ENCODE peak calls at places on chromosomes 4 and X, in nine cellular contexts. P is foreskin fibroblast; B is lung microvascular endothelial cell; X is RKO; Q is NCI-H1092 treated with DMSO at 0.1 percent for 48 hours; E is activated T-helper 1 cell treated with anti-CD3 and anti-CD28 coated beads, Interleukin-2, amount 50 U/mL, for 16 hours; S is AG09319; M is substantia nigra; W is upper lobe of right lung. I is an unnamed sample.

GRCh38 chr4:103996059-103996458 is 276.3 kb upstream of the TACR3 start:
- DNase-seq in P (no peak), B (no peak), X (peak), Q (peak), E (no peak), S (no peak), M (no peak), W (no peak), I (no peak)

GRCh38 chr4:15665738-15666365 is 10.7 kb upstream of the FBXL5 start:
- DNase-seq in P (peak), B (no peak), X (peak), Q (no peak), E (no peak), S (no peak), M (no peak), W (no peak), I (no peak)

GRCh38 chr4:2262944-2263250 is 988 bp upstream of the MXD4 start:
- DNase-seq in P (no peak), B (no peak), X (no peak), Q (no peak), E (no peak), S (no peak), M (no peak), W (no peak), I (no peak)

GRCh38 chrX:135081695-135082094 is 29.8 kb upstream of the RTL8A start:
- DNase-seq in P (no peak), B (no peak), X (no peak), Q (no peak), E (no peak), S (no peak), M (no peak), W (no peak), I (no peak)

GRCh38 chr4:183589710-183590109 is 69.3 kb downstream of the RWDD4 start:
- DNase-seq in P (peak), B (no peak), X (no peak), Q (no peak), E (no peak), S (no peak), M (no peak), W (no peak), I (no peak)

GRCh38 chr4:89492476-89493110 is 185.0 kb upstream of the GPRIN3 start:
- DNase-seq in P (peak), B (peak), X (peak), Q (no peak), E (no peak), S (no peak), M (no peak), W (no peak), I (no peak)

GRCh38 chr4:74534936-74535335 is 90.0 kb downstream of the AREG start:
- DNase-seq in P (peak), B (no peak), X (no peak), Q (no peak), E (no peak), S (no peak), M (no peak), W (no peak), I (no peak)

GRCh38 chr4:17367201-17367600 is 144.7 kb downstream of the QDPR start:
- DNase-seq in P (no peak), B (no peak), X (no peak), Q (no peak), E (no peak), S (no peak), M (no peak), W (no peak), I (no peak)

GRCh38 chrX:19739683-19740082 is 147.7 kb downstream of the SH3KBP1 start:
- DNase-seq in P (peak), B (peak), X (peak), Q (peak), E (peak), S (peak), M (peak), W (peak), I (peak)

GRCh38 chr4:14607578-14607977 is 394.7 kb upstream of the CPEB2 start:
- DNase-seq in P (peak), B (no peak), X (no peak), Q (no peak), E (no peak), S (no peak), M (no peak), W (no peak), I (no peak)

GRCh38 chrX:13109811-13110210 is 65.4 kb upstream of the FAM9C start:
- DNase-seq in P (peak), B (no peak), X (no peak), Q (no peak), E (no peak), S (no peak), M (no peak), W (no peak), I (no peak)

GRCh38 chr4:90069151-90069550 is 58.0 kb upstream of the CCSER1 start:
- DNase-seq in P (peak), B (no peak), X (peak), Q (no peak), E (no peak), S (no peak), M (no peak), W (no peak), I (no peak)

GRCh38 chr4:86554641-86555040 is 39.5 kb upstream of the PTPN13 start:
- DNase-seq in P (peak), B (no peak), X (no peak), Q (no peak), E (no peak), S (no peak), M (no peak), W (no peak), I (no peak)

GRCh38 chr4:1036095-1036494 is 24.7 kb downstream of the FGFRL1 start:
- DNase-seq in P (no peak), B (no peak), X (no peak), Q (no peak), E (no peak), S (no peak), M (no peak), W (no peak), I (no peak)

GRCh38 chrX:55783723-55784122 is 66.2 kb downstream of the RRAGB start:
- DNase-seq in P (no peak), B (no peak), X (no peak), Q (no peak), E (no peak), S (no peak), M (no peak), W (no peak), I (no peak)

GRCh38 chrX:20829665-20830481 is 544.3 kb upstream of the CNKSR2 start:
- DNase-seq in P (peak), B (no peak), X (peak), Q (no peak), E (no peak), S (no peak), M (no peak), W (no peak), I (no peak)

GRCh38 chr4:154230091-154230490 is 261.5 kb downstream of the DCHS2 start:
- DNase-seq in P (peak), B (no peak), X (no peak), Q (no peak), E (no peak), S (no peak), M (no peak), W (no peak), I (no peak)

GRCh38 chr4:182448281-182449151 is 205.3 kb downstream of the TENM3 start:
- DNase-seq in P (peak), B (peak), X (no peak), Q (peak), E (peak), S (peak), M (peak), W (peak), I (peak)

GRCh38 chrX:112571388-112571787 is 108.3 kb downstream of the LHFPL1 start:
- DNase-seq in P (no peak), B (no peak), X (no peak), Q (no peak), E (no peak), S (no peak), M (no peak), W (no peak), I (no peak)

GRCh38 chr4:172055046-172055445 is 241.8 kb downstream of the GALNTL6 start:
- DNase-seq in P (no peak), B (no peak), X (no peak), Q (no peak), E (no peak), S (no peak), M (no peak), W (no peak), I (no peak)

GRCh38 chrX:123967497-123967896 is 6.0 kb downstream of the STAG2 start:
- DNase-seq in P (no peak), B (no peak), X (no peak), Q (no peak), E (no peak), S (no peak), M (no peak), W (no peak), I (no peak)

GRCh38 chr4:98516441-98517323 is 141.7 kb downstream of the TSPAN5 start:
- DNase-seq in P (peak), B (no peak), X (no peak), Q (no peak), E (no peak), S (no peak), M (no peak), W (no peak), I (no peak)

GRCh38 chr4:114263233-114263632 is 283.8 kb upstream of the ARSJ start:
- DNase-seq in P (peak), B (peak), X (no peak), Q (no peak), E (no peak), S (no peak), M (no peak), W (no peak), I (no peak)

GRCh38 chr4:119655111-119655837 is 26.7 kb upstream of the PDE5A start:
- DNase-seq in P (no peak), B (peak), X (no peak), Q (no peak), E (no peak), S (no peak), M (no peak), W (no peak), I (no peak)

GRCh38 chr4:154958621-154959358 is 177.7 kb downstream of the RBM46 start:
- DNase-seq in P (peak), B (no peak), X (no peak), Q (no peak), E (no peak), S (no peak), M (peak), W (no peak), I (no peak)

GRCh38 chrX:17377795-17378194 is 2.8 kb downstream of the NHS start:
- DNase-seq in P (no peak), B (no peak), X (no peak), Q (no peak), E (no peak), S (no peak), M (no peak), W (no peak), I (no peak)

GRCh38 chr4:90027565-90027964 is 99.6 kb upstream of the CCSER1 start:
- DNase-seq in P (no peak), B (no peak), X (no peak), Q (no peak), E (no peak), S (no peak), M (no peak), W (no peak), I (no peak)

GRCh38 chrX:5236096-5236495 is 992.6 kb downstream of the NLGN4X start:
- DNase-seq in P (no peak), B (no peak), X (peak), Q (peak), E (no peak), S (no peak), M (no peak), W (no peak), I (no peak)

GRCh38 chr4:1187182-1187581 is 14.8 kb upstream of the SPON2 start:
- DNase-seq in P (no peak), B (no peak), X (peak), Q (no peak), E (no peak), S (no peak), M (no peak), W (no peak), I (no peak)

GRCh38 chrX:129239371-129239770 is 283.9 kb downstream of the SMARCA1 start:
- DNase-seq in P (no peak), B (no peak), X (no peak), Q (no peak), E (no peak), S (no peak), M (no peak), W (no peak), I (no peak)

GRCh38 chr4:150297861-150298474 is 219.7 kb downstream of the DCLK2 start:
- DNase-seq in P (peak), B (peak), X (peak), Q (peak), E (no peak), S (peak), M (peak), W (no peak), I (no peak)

GRCh38 chr4:26069218-26069617 is 155.2 kb downstream of the SMIM20 start:
- DNase-seq in P (peak), B (peak), X (peak), Q (peak), E (no peak), S (no peak), M (no peak), W (no peak), I (no peak)

GRCh38 chr4:143262838-143263237 is 73.8 kb upstream of the GAB1 start:
- DNase-seq in P (no peak), B (no peak), X (no peak), Q (no peak), E (no peak), S (no peak), M (no peak), W (no peak), I (no peak)

I was measured in dorsolateral prefrontal cortex.